ENCODE peak calls at places on chromosomes 11 and 22, in nine cellular contexts. M is AG10803; R is neural crest cell; D is Calu3; X is activated CD8-positive, alpha-beta memory T cell treated with anti-CD3 and anti-CD28 coated beads for 24 hours; N is KBM-7; O is body of pancreas; U is T follicular helper cell; Y is T-cell. Z is an unnamed sample.

GRCh38 chr11:87002918-87003317 is 34.8 kb upstream of the TMEM135 start:
- DNase-seq in M (no peak), R (no peak), D (no peak), X (no peak), N (no peak), O (no peak), U (no peak), Y (no peak), Z (no peak)

GRCh38 chr11:13378316-13378715 is 84.7 kb downstream of the BTBD10 start:
- DNase-seq in M (no peak), R (no peak), D (no peak), X (no peak), N (no peak), O (no peak), U (no peak), Y (no peak), Z (no peak)

GRCh38 chr11:3171931-3172560 is 6.9 kb upstream of the OSBPL5 start:
- DNase-seq in M (no peak), R (no peak), D (no peak), X (no peak), N (no peak), O (no peak), U (no peak), Y (no peak), Z (no peak)

GRCh38 chr11:63510360-63511130 is 4.7 kb downstream of the LGALS12 start:
- DNase-seq in M (peak; percentile 19), R (no peak), D (no peak), X (no peak), N (no peak), O (peak; percentile 47), U (no peak), Y (no peak), Z (no peak)

GRCh38 chr11:121929581-121929980 is 186.4 kb downstream of the BLID start:
- DNase-seq in M (peak; percentile 68), R (peak; percentile 12), D (no peak), X (no peak), N (no peak), O (peak; percentile 29), U (no peak), Y (no peak), Z (no peak)

GRCh38 chr11:2260491-2261364 is 9.7 kb downstream of the ASCL2 start:
- DNase-seq in M (no peak), R (no peak), D (no peak), X (peak; percentile 53), N (no peak), O (peak; percentile 8), U (no peak), Y (no peak), Z (no peak)

GRCh38 chr11:86089659-86090058 is 20.8 kb upstream of the PICALM start:
- DNase-seq in M (peak; percentile 93), R (no peak), D (no peak), X (no peak), N (no peak), O (no peak), U (no peak), Y (no peak), Z (no peak)

GRCh38 chr11:12217879-12218278 is 107.5 kb downstream of the MICAL2 start:
- DNase-seq in M (no peak), R (no peak), D (no peak), X (no peak), N (no peak), O (no peak), U (no peak), Y (no peak), Z (no peak)

GRCh38 chr22:38016182-38017078 is 32.1 kb upstream of the SOX10 start:
- DNase-seq in M (peak; percentile 43), R (peak; percentile 52), D (peak; percentile 78), X (no peak), N (no peak), O (peak; percentile 80), U (no peak), Y (no peak), Z (no peak)

GRCh38 chr22:23800297-23801237 is 13.8 kb downstream of the SMARCB1 start:
- DNase-seq in M (no peak), R (no peak), D (no peak), X (no peak), N (no peak), O (no peak), U (no peak), Y (no peak), Z (no peak)

GRCh38 chr11:30774451-30774850 is 188.3 kb upstream of the MPPED2 start:
- DNase-seq in M (no peak), R (peak; percentile 34), D (no peak), X (no peak), N (no peak), O (no peak), U (no peak), Y (no peak), Z (no peak)

GRCh38 chr22:46297151-46297819 is 615 bp downstream of the GTSE1 start:
- DNase-seq in M (peak; percentile 34), R (peak; percentile 29), D (peak; percentile 17), X (no peak), N (peak; percentile 45), O (peak; percentile 35), U (no peak), Y (no peak), Z (no peak)

GRCh38 chr22:27952091-27952490 is 33.0 kb upstream of the PITPNB start:
- DNase-seq in M (peak; percentile 59), R (no peak), D (no peak), X (no peak), N (peak; percentile 5), O (no peak), U (no peak), Y (no peak), Z (no peak)

GRCh38 chr11:12079726-12080556 is 30.4 kb upstream of the MICAL2 start:
- DNase-seq in M (peak; percentile 98), R (no peak), D (peak; percentile 50), X (no peak), N (no peak), O (peak; percentile 26), U (no peak), Y (no peak), Z (no peak)

GRCh38 chr11:25900814-25901213 is 431.1 kb upstream of the ANO3 start:
- DNase-seq in M (no peak), R (no peak), D (no peak), X (no peak), N (no peak), O (no peak), U (no peak), Y (no peak), Z (no peak)

Z was measured in NCI-H1417 treated with DMSO at 0.1 percent for 48 hours.